ENCODE peak calls at places on chromosomes 4 and X, in eight cellular contexts. G is A549, M is suprapubic skin, A is cardiac muscle cell, W is NCI-H187, N is NCI-H1694, D is WTC11, I is neural crest cell. Y is an unnamed sample.

GRCh38 chr4:31089815-31090214 is 369.6 kb downstream of the PCDH7 start:
- DNase-seq in I (no peak), D (no peak), G (no peak), N (no peak), A (peak; percentile 42), M (no peak), W (no peak), Y (no peak)

GRCh38 chrX:101958139-101958538 is 26.3 kb upstream of the ZMAT1 start:
- DNase-seq in G (no peak), W (no peak), A (no peak), N (no peak), D (no peak), I (no peak), M (no peak), Y (no peak)

GRCh38 chr4:25092139-25092538 is 61.4 kb upstream of the LGI2 start:
- DNase-seq in I (no peak), D (no peak), W (no peak), N (no peak), G (no peak), M (no peak), A (no peak), Y (no peak)

GRCh38 chrX:18935893-18936292 is 48.0 kb downstream of the PHKA2 start:
- DNase-seq in G (no peak), N (no peak), W (no peak), I (no peak), D (no peak), A (no peak), M (no peak), Y (no peak)

GRCh38 chr4:170657761-170658160 is 568.0 kb upstream of the AADAT start:
- DNase-seq in D (no peak), N (no peak), W (no peak), G (no peak), I (no peak), A (no peak), M (no peak), Y (no peak)

GRCh38 chr4:173448557-173448918 is 49.6 kb upstream of the SCRG1 start:
- DNase-seq in D (no peak), G (no peak), W (no peak), I (no peak), N (peak; percentile 70), M (no peak), A (no peak), Y (peak; percentile 69)

GRCh38 chr4:74267998-74268606 is 40.2 kb upstream of the EPGN start:
- DNase-seq in N (no peak), D (no peak), I (no peak), G (no peak), M (no peak), W (no peak), A (peak; percentile 76), Y (no peak)

GRCh38 chrX:149569770-149570169 is 17.5 kb downstream of the MAGEA9B start:
- DNase-seq in M (no peak), A (no peak), D (no peak), W (no peak), G (no peak), N (no peak), I (no peak), Y (no peak)

GRCh38 chr4:142703694-142704309 is 142.3 kb downstream of the INPP4B start:
- DNase-seq in A (peak; percentile 18), G (no peak), W (no peak), D (no peak), N (no peak), M (no peak), I (no peak), Y (no peak)